ENCODE peak calls at places on chromosome 10, in ten cellular contexts. One of them, this sample, is unnamed.

GRCh38 chr10:130656582-130657133 is 520.5 kb downstream of the GLRX3 start:
- DNase-seq in cardiac fibroblast: no peak
- DNase-seq in lower leg skin: peak; percentile 65
- DNase-seq in Daoy: no peak
- DNase-seq in GM12892: no peak
- DNase-seq in ELR: no peak
- DNase-seq in KBM-7: no peak
- DNase-seq in RCC 7860: no peak
- DNase-seq in tibial nerve: no peak
- DNase-seq in right lobe of liver: no peak
- DNase-seq in this sample: no peak

GRCh38 chr10:118256825-118257570 is 85.1 kb downstream of the FAM204A start:
- DNase-seq in GM12892: no peak
- DNase-seq in ELR: no peak
- DNase-seq in tibial nerve: no peak
- DNase-seq in lower leg skin: no peak
- DNase-seq in RCC 7860: no peak
- DNase-seq in KBM-7: no peak
- DNase-seq in cardiac fibroblast: no peak
- DNase-seq in Daoy: no peak
- DNase-seq in right lobe of liver: no peak
- DNase-seq in this sample: no peak

GRCh38 chr10:45220985-45221384 is 94.4 kb downstream of the OR13A1 start:
- DNase-seq in RCC 7860: no peak
- DNase-seq in tibial nerve: no peak
- DNase-seq in right lobe of liver: no peak
- DNase-seq in KBM-7: no peak
- DNase-seq in GM12892: no peak
- DNase-seq in cardiac fibroblast: no peak
- DNase-seq in ELR: no peak
- DNase-seq in lower leg skin: no peak
- DNase-seq in Daoy: no peak
- DNase-seq in this sample: no peak

GRCh38 chr10:92126100-92126650 is 164.7 kb downstream of the CPEB3 start:
- DNase-seq in KBM-7: no peak
- DNase-seq in RCC 7860: peak; percentile 79
- DNase-seq in lower leg skin: no peak
- DNase-seq in GM12892: no peak
- DNase-seq in tibial nerve: no peak
- DNase-seq in ELR: peak; percentile 23
- DNase-seq in right lobe of liver: no peak
- DNase-seq in cardiac fibroblast: peak; percentile 14
- DNase-seq in Daoy: peak; percentile 2
- DNase-seq in this sample: no peak

GRCh38 chr10:80457554-80458262 is 3.6 kb downstream of the TSPAN14 start:
- DNase-seq in tibial nerve: no peak
- DNase-seq in lower leg skin: no peak
- DNase-seq in Daoy: no peak
- DNase-seq in RCC 7860: no peak
- DNase-seq in GM12892: no peak
- DNase-seq in KBM-7: no peak
- DNase-seq in ELR: peak; percentile 28
- DNase-seq in cardiac fibroblast: no peak
- DNase-seq in right lobe of liver: no peak
- DNase-seq in this sample: no peak

GRCh38 chr10:132911712-132912097 is 30.7 kb downstream of the CFAP46 start:
- DNase-seq in RCC 7860: no peak
- DNase-seq in right lobe of liver: no peak
- DNase-seq in GM12892: no peak
- DNase-seq in cardiac fibroblast: peak; percentile 15
- DNase-seq in Daoy: no peak
- DNase-seq in tibial nerve: no peak
- DNase-seq in lower leg skin: no peak
- DNase-seq in ELR: no peak
- DNase-seq in KBM-7: no peak
- DNase-seq in this sample: no peak

GRCh38 chr10:77007836-77008235 is 629.8 kb downstream of the KCNMA1 start:
- DNase-seq in KBM-7: no peak
- DNase-seq in RCC 7860: no peak
- DNase-seq in Daoy: no peak
- DNase-seq in right lobe of liver: no peak
- DNase-seq in ELR: no peak
- DNase-seq in tibial nerve: no peak
- DNase-seq in GM12892: no peak
- DNase-seq in lower leg skin: no peak
- DNase-seq in cardiac fibroblast: no peak
- DNase-seq in this sample: no peak

GRCh38 chr10:124003481-124004371 is 89.7 kb downstream of the CHST15 start:
- DNase-seq in GM12892: no peak
- DNase-seq in cardiac fibroblast: no peak
- DNase-seq in tibial nerve: no peak
- DNase-seq in lower leg skin: peak; percentile 74
- DNase-seq in RCC 7860: no peak
- DNase-seq in ELR: no peak
- DNase-seq in right lobe of liver: no peak
- DNase-seq in KBM-7: no peak
- DNase-seq in Daoy: no peak
- DNase-seq in this sample: no peak

GRCh38 chr10:87505366-87506113 is 847 bp downstream of the MINPP1 start:
- DNase-seq in Daoy: peak; percentile 65
- DNase-seq in tibial nerve: no peak
- DNase-seq in cardiac fibroblast: peak; percentile 59
- DNase-seq in GM12892: peak; percentile 43
- DNase-seq in ELR: peak; percentile 79
- DNase-seq in RCC 7860: peak; percentile 33
- DNase-seq in KBM-7: peak; percentile 50
- DNase-seq in right lobe of liver: peak; percentile 80
- DNase-seq in lower leg skin: no peak
- DNase-seq in this sample: peak; percentile 13

GRCh38 chr10:66833861-66834260 is 92.0 kb upstream of the LRRTM3 start:
- DNase-seq in lower leg skin: no peak
- DNase-seq in tibial nerve: no peak
- DNase-seq in cardiac fibroblast: peak; percentile 5
- DNase-seq in KBM-7: no peak
- DNase-seq in ELR: no peak
- DNase-seq in RCC 7860: peak; percentile 11
- DNase-seq in right lobe of liver: no peak
- DNase-seq in GM12892: no peak
- DNase-seq in Daoy: no peak
- DNase-seq in this sample: no peak

GRCh38 chr10:36073796-36074345 is 431.8 kb upstream of the FZD8 start:
- DNase-seq in tibial nerve: no peak
- DNase-seq in lower leg skin: no peak
- DNase-seq in Daoy: no peak
- DNase-seq in right lobe of liver: no peak
- DNase-seq in RCC 7860: no peak
- DNase-seq in GM12892: no peak
- DNase-seq in cardiac fibroblast: no peak
- DNase-seq in KBM-7: no peak
- DNase-seq in ELR: no peak
- DNase-seq in this sample: no peak

GRCh38 chr10:113139695-113140094 is 189.6 kb downstream of the TCF7L2 start:
- DNase-seq in Daoy: no peak
- DNase-seq in RCC 7860: no peak
- DNase-seq in right lobe of liver: no peak
- DNase-seq in GM12892: no peak
- DNase-seq in ELR: peak; percentile 33
- DNase-seq in cardiac fibroblast: peak; percentile 47
- DNase-seq in lower leg skin: no peak
- DNase-seq in tibial nerve: no peak
- DNase-seq in KBM-7: no peak
- DNase-seq in this sample: no peak

GRCh38 chr10:4240641-4241197 is 455.7 kb upstream of the KLF6 start:
- DNase-seq in lower leg skin: no peak
- DNase-seq in KBM-7: no peak
- DNase-seq in tibial nerve: no peak
- DNase-seq in cardiac fibroblast: peak; percentile 75
- DNase-seq in Daoy: peak; percentile 70
- DNase-seq in right lobe of liver: no peak
- DNase-seq in GM12892: no peak
- DNase-seq in RCC 7860: peak; percentile 42
- DNase-seq in ELR: peak; percentile 80
- DNase-seq in this sample: no peak

GRCh38 chr10:110326351-110327032 is 21.8 kb upstream of the SMNDC1 start:
- DNase-seq in Daoy: peak; percentile 46
- DNase-seq in tibial nerve: no peak
- DNase-seq in RCC 7860: peak; percentile 85
- DNase-seq in ELR: peak; percentile 91
- DNase-seq in lower leg skin: no peak
- DNase-seq in GM12892: no peak
- DNase-seq in cardiac fibroblast: peak; percentile 28
- DNase-seq in KBM-7: no peak
- DNase-seq in right lobe of liver: no peak
- DNase-seq in this sample: no peak

GRCh38 chr10:6721480-6721879 is 141.4 kb upstream of the PRKCQ start:
- DNase-seq in RCC 7860: peak; percentile 56
- DNase-seq in GM12892: no peak
- DNase-seq in Daoy: peak; percentile 90
- DNase-seq in lower leg skin: no peak
- DNase-seq in right lobe of liver: no peak
- DNase-seq in KBM-7: no peak
- DNase-seq in ELR: peak; percentile 98
- DNase-seq in tibial nerve: peak; percentile 24
- DNase-seq in cardiac fibroblast: peak; percentile 98
- DNase-seq in this sample: no peak

GRCh38 chr10:10911471-10911921 is 106.2 kb upstream of the CELF2 start:
- DNase-seq in ELR: peak; percentile 68
- DNase-seq in Daoy: peak; percentile 67
- DNase-seq in tibial nerve: peak; percentile 52
- DNase-seq in GM12892: no peak
- DNase-seq in right lobe of liver: no peak
- DNase-seq in lower leg skin: peak; percentile 93
- DNase-seq in RCC 7860: peak; percentile 73
- DNase-seq in KBM-7: no peak
- DNase-seq in cardiac fibroblast: peak; percentile 93
- DNase-seq in this sample: no peak

GRCh38 chr10:38212460-38212859 is 118.3 kb downstream of the ZNF37A start:
- DNase-seq in Daoy: no peak
- DNase-seq in cardiac fibroblast: no peak
- DNase-seq in GM12892: no peak
- DNase-seq in KBM-7: no peak
- DNase-seq in RCC 7860: no peak
- DNase-seq in lower leg skin: no peak
- DNase-seq in right lobe of liver: no peak
- DNase-seq in tibial nerve: no peak
- DNase-seq in ELR: no peak
- DNase-seq in this sample: no peak

GRCh38 chr10:55410415-55410885 is 609.4 kb upstream of the PCDH15 start:
- DNase-seq in KBM-7: no peak
- DNase-seq in right lobe of liver: no peak
- DNase-seq in RCC 7860: no peak
- DNase-seq in GM12892: no peak
- DNase-seq in Daoy: no peak
- DNase-seq in lower leg skin: peak; percentile 81
- DNase-seq in ELR: no peak
- DNase-seq in tibial nerve: no peak
- DNase-seq in cardiac fibroblast: peak; percentile 39
- DNase-seq in this sample: peak; percentile 95

GRCh38 chr10:68981074-68981473 is 7.5 kb upstream of the KIFBP start:
- DNase-seq in GM12892: no peak
- DNase-seq in cardiac fibroblast: peak; percentile 19
- DNase-seq in tibial nerve: no peak
- DNase-seq in KBM-7: peak; percentile 16
- DNase-seq in ELR: peak; percentile 62
- DNase-seq in right lobe of liver: no peak
- DNase-seq in Daoy: no peak
- DNase-seq in lower leg skin: no peak
- DNase-seq in RCC 7860: no peak
- DNase-seq in this sample: no peak

GRCh38 chr10:11435621-11436020 is 175.8 kb downstream of the USP6NL start:
- DNase-seq in KBM-7: no peak
- DNase-seq in Daoy: no peak
- DNase-seq in GM12892: no peak
- DNase-seq in RCC 7860: no peak
- DNase-seq in right lobe of liver: no peak
- DNase-seq in cardiac fibroblast: no peak
- DNase-seq in lower leg skin: peak; percentile 25
- DNase-seq in tibial nerve: no peak
- DNase-seq in ELR: no peak
- DNase-seq in this sample: peak; percentile 10

GRCh38 chr10:80408198-80409085 is at the start of gene PRXL2A:
- DNase-seq in ELR: peak; percentile 7
- DNase-seq in GM12892: peak; percentile 94
- DNase-seq in right lobe of liver: peak; percentile 94
- DNase-seq in Daoy: peak; percentile 77
- DNase-seq in RCC 7860: no peak
- DNase-seq in lower leg skin: peak; percentile 97
- DNase-seq in tibial nerve: peak; percentile 59
- DNase-seq in KBM-7: no peak
- DNase-seq in cardiac fibroblast: peak; percentile 48
- DNase-seq in this sample: peak; percentile 41

GRCh38 chr10:43045631-43046287 is 31.1 kb upstream of the RET start:
- DNase-seq in KBM-7: no peak
- DNase-seq in tibial nerve: no peak
- DNase-seq in ELR: no peak
- DNase-seq in lower leg skin: peak; percentile 84
- DNase-seq in GM12892: no peak
- DNase-seq in RCC 7860: no peak
- DNase-seq in Daoy: no peak
- DNase-seq in cardiac fibroblast: no peak
- DNase-seq in right lobe of liver: peak; percentile 1
- DNase-seq in this sample: no peak

This sample was measured in COR-L47.